ENCODE peak calls at places on chromosomes 4 and X, in seven cellular contexts. A is spleen, V is transverse colon, L is suprapubic skin, B is stomach, H is SK-N-MC, D is HCT116. K is an unnamed sample.
A peak's percentile ranks its signal among the peaks of the same experiment; 100 is the strongest.

GRCh38 chr4:128916832-128917231 is 107.3 kb downstream of the JADE1 start:
- DNase-seq in A (peak; percentile 77), V (peak; percentile 10), L (peak; percentile 72), B (no peak), H (no peak), D (no peak), K (no peak)

GRCh38 chr4:11328401-11328800 is 100.3 kb downstream of the HS3ST1 start:
- DNase-seq in A (no peak), V (no peak), L (no peak), B (no peak), H (no peak), D (no peak), K (no peak)

GRCh38 chrX:13875572-13875971 is 58.7 kb upstream of the GPM6B start:
- DNase-seq in A (no peak), V (no peak), L (no peak), B (no peak), H (no peak), D (no peak), K (no peak)

GRCh38 chr4:157221895-157222763 is 1.6 kb downstream of the GRIA2 start:
- DNase-seq in A (peak; percentile 50), V (no peak), L (no peak), B (no peak), H (no peak), D (no peak), K (no peak)

GRCh38 chrX:52574416-52575275 is 57.8 kb upstream of the XAGE1B start:
- DNase-seq in A (no peak), V (peak; percentile 27), L (no peak), B (no peak), H (peak; percentile 58), D (peak; percentile 22), K (peak; percentile 18)

GRCh38 chrX:40734956-40735317 is 405 bp downstream of the MED14 start:
- DNase-seq in A (no peak), V (peak; percentile 37), L (no peak), B (no peak), H (no peak), D (no peak), K (no peak)

GRCh38 chr4:39587881-39588280 is 50.8 kb downstream of the SMIM14 start:
- DNase-seq in A (no peak), V (no peak), L (no peak), B (no peak), H (no peak), D (no peak), K (no peak)

GRCh38 chrX:48958635-48959094 is 1.3 kb upstream of the OTUD5 start:
- DNase-seq in A (peak; percentile 83), V (peak; percentile 47), L (no peak), B (peak; percentile 32), H (no peak), D (no peak), K (no peak)

GRCh38 chr4:147340111-147340510 is 140.8 kb upstream of the EDNRA start:
- DNase-seq in A (no peak), V (no peak), L (no peak), B (no peak), H (no peak), D (peak; percentile 61), K (peak; percentile 17)
- TF ChIP-seq POLR2AphosphoS5 in A (no peak), V (no peak), L (no peak), B (no peak), H (no peak), D (no peak), K (no peak)

GRCh38 chrX:68369559-68369958 is 63.7 kb downstream of the OPHN1 start:
- DNase-seq in A (no peak), V (no peak), L (no peak), B (no peak), H (no peak), D (no peak), K (no peak)
- H3K9me3 ChIP-seq in A (no peaks in the 10 kb centered on the region), V (no peaks in the 10 kb centered on the region), L (no peaks in the 10 kb centered on the region), B (no peaks in the 10 kb centered on the region), H (no peaks in the 10 kb centered on the region), D (no peaks in the 10 kb centered on the region), K (peaks cover 3% of the 10 kb centered on the region)

GRCh38 chr4:189255636-189256035 is 685.0 kb upstream of the FRG1 start:
- DNase-seq in A (no peak), V (no peak), L (no peak), B (no peak), H (no peak), D (no peak), K (no peak)
- TF ChIP-seq POLR2AphosphoS5 in A (no peak), V (no peak), L (no peak), B (no peak), H (no peak), D (no peak), K (no peak)

GRCh38 chr4:173666-174314 is 49.5 kb downstream of the ZNF718 start:
- DNase-seq in A (no peak), V (no peak), L (no peak), B (no peak), H (no peak), D (no peak), K (no peak)
- H3K9me3 ChIP-seq in A (peaks cover 100% of the 10 kb centered on the region), V (peaks cover 87% of the 10 kb centered on the region), L (peaks cover 59% of the 10 kb centered on the region), B (peaks cover 51% of the 10 kb centered on the region), H (no peaks in the 10 kb centered on the region), D (peaks cover 5% of the 10 kb centered on the region), K (peaks cover 4% of the 10 kb centered on the region)

GRCh38 chr4:100014616-100015015 is 64.5 kb upstream of the H2AZ1 start:
- DNase-seq in A (no peak), V (no peak), L (no peak), B (no peak), H (no peak), D (no peak), K (no peak)
- TF ChIP-seq POLR2AphosphoS5 in A (no peak), V (no peak), L (no peak), B (no peak), H (no peak), D (no peak), K (no peak)

GRCh38 chr4:1623821-1624518 is 60.1 kb downstream of the FAM53A start:
- DNase-seq in A (peak; percentile 57), V (no peak), L (no peak), B (no peak), H (no peak), D (no peak), K (no peak)
- H3K9me3 ChIP-seq in A (no peaks in the 10 kb centered on the region), V (no peaks in the 10 kb centered on the region), L (no peaks in the 10 kb centered on the region), B (no peaks in the 10 kb centered on the region), H (no peaks in the 10 kb centered on the region), D (no peaks in the 10 kb centered on the region), K (no peaks in the 10 kb centered on the region)

K was measured in Panc1.